ENCODE peak calls at places on chromosome 20, in seven cellular contexts. P is bronchial epithelial cell, T is uterus, Q is HFFc6, L is neural progenitor cell, D is astrocyte, B is cardiac muscle cell. N is an unnamed sample.

GRCh38 chr20:54212226-54212625 is 4.3 kb downstream of the PFDN4 start:
- DNase-seq in P (no peak), T (no peak), Q (peak; percentile 22), L (no peak), D (peak; percentile 83), B (peak; percentile 84), N (no peak)

GRCh38 chr20:20697325-20697845 is 15.1 kb downstream of the RALGAPA2 start:
- DNase-seq in P (no peak), T (no peak), Q (no peak), L (no peak), D (no peak), B (no peak), N (no peak)

GRCh38 chr20:17610566-17611289 is 40.9 kb downstream of the DSTN start:
- DNase-seq in P (no peak), T (no peak), Q (no peak), L (no peak), D (no peak), B (no peak), N (peak; percentile 69)

GRCh38 chr20:63009988-63010769 is 3.4 kb upstream of the BHLHE23 start:
- DNase-seq in P (peak; percentile 5), T (no peak), Q (no peak), L (no peak), D (peak; percentile 7), B (peak; percentile 13), N (no peak)

GRCh38 chr20:48008850-48009535 is 223.7 kb upstream of the SULF2 start:
- DNase-seq in P (no peak), T (no peak), Q (no peak), L (no peak), D (peak; percentile 58), B (peak; percentile 79), N (no peak)

GRCh38 chr20:10861619-10862018 is 187.8 kb upstream of the JAG1 start:
- DNase-seq in P (peak; percentile 78), T (no peak), Q (no peak), L (no peak), D (peak; percentile 66), B (no peak), N (no peak)

GRCh38 chr20:478010-478948 is 15.9 kb upstream of the TBC1D20 start:
- DNase-seq in P (no peak), T (no peak), Q (no peak), L (no peak), D (peak; percentile 46), B (peak; percentile 84), N (no peak)

GRCh38 chr20:32474967-32475819 is 109.9 kb downstream of the NOL4L start:
- DNase-seq in P (peak; percentile 65), T (peak; percentile 92), Q (peak; percentile 91), L (peak; percentile 70), D (peak; percentile 91), B (peak; percentile 100), N (peak; percentile 94)

GRCh38 chr20:35299780-35300179 is 7.6 kb upstream of the FAM83C start:
- DNase-seq in P (no peak), T (no peak), Q (no peak), L (no peak), D (no peak), B (no peak), N (peak; percentile 20)

GRCh38 chr20:59696476-59696875 is 92.1 kb downstream of the PHACTR3 start:
- DNase-seq in P (no peak), T (no peak), Q (no peak), L (no peak), D (no peak), B (no peak), N (no peak)

GRCh38 chr20:40669692-40670091 is 19.3 kb downstream of the MAFB start:
- DNase-seq in P (no peak), T (no peak), Q (no peak), L (no peak), D (no peak), B (no peak), N (no peak)

GRCh38 chr20:24389686-24390085 is 79.7 kb upstream of the SYNDIG1 start:
- DNase-seq in P (no peak), T (no peak), Q (no peak), L (no peak), D (no peak), B (no peak), N (no peak)

GRCh38 chr20:31607640-31608255 is 2.7 kb downstream of the ID1 start:
- DNase-seq in P (no peak), T (no peak), Q (peak; percentile 60), L (no peak), D (no peak), B (peak; percentile 37), N (no peak)

GRCh38 chr20:25221592-25222460 is 26.1 kb upstream of the PYGB start:
- DNase-seq in P (no peak), T (peak; percentile 22), Q (no peak), L (no peak), D (no peak), B (no peak), N (peak; percentile 64)

GRCh38 chr20:37992802-37993538 is 40.3 kb downstream of the TTI1 start:
- DNase-seq in P (peak; percentile 92), T (no peak), Q (peak; percentile 87), L (peak; percentile 47), D (peak; percentile 86), B (peak; percentile 73), N (no peak)

GRCh38 chr20:53828673-53829085 is 235.0 kb upstream of the ZNF217 start:
- DNase-seq in P (peak; percentile 87), T (peak; percentile 69), Q (peak; percentile 93), L (peak; percentile 26), D (peak; percentile 91), B (peak; percentile 91), N (peak; percentile 29)

GRCh38 chr20:53984354-53984753 is 86.0 kb downstream of the BCAS1 start:
- DNase-seq in P (no peak), T (peak; percentile 54), Q (no peak), L (no peak), D (peak; percentile 16), B (no peak), N (peak; percentile 29)

GRCh38 chr20:4014031-4014474 is 1.3 kb downstream of the RNF24 start:
- DNase-seq in P (peak; percentile 90), T (peak; percentile 55), Q (peak; percentile 85), L (peak; percentile 55), D (peak; percentile 70), B (peak; percentile 86), N (no peak)

GRCh38 chr20:6576721-6577120 is 190.8 kb upstream of the BMP2 start:
- DNase-seq in P (no peak), T (no peak), Q (no peak), L (no peak), D (peak; percentile 85), B (peak; percentile 90), N (no peak)

GRCh38 chr20:37299718-37300529 is 10.5 kb downstream of the MANBAL start:
- DNase-seq in P (no peak), T (no peak), Q (peak; percentile 34), L (no peak), D (peak; percentile 65), B (peak; percentile 62), N (no peak)

GRCh38 chr20:4102381-4102780 is 87.0 kb upstream of the RNF24 start:
- DNase-seq in P (peak; percentile 76), T (no peak), Q (peak; percentile 39), L (no peak), D (peak; percentile 64), B (no peak), N (no peak)

GRCh38 chr20:38844963-38845362 is 39.5 kb downstream of the PPP1R16B start:
- DNase-seq in P (no peak), T (no peak), Q (no peak), L (no peak), D (no peak), B (no peak), N (no peak)

GRCh38 chr20:43119720-43120119 is 70.0 kb downstream of the PTPRT start:
- DNase-seq in P (no peak), T (no peak), Q (no peak), L (no peak), D (no peak), B (no peak), N (no peak)

GRCh38 chr20:37801921-37802320 is 101.0 kb upstream of the VSTM2L start:
- DNase-seq in P (peak; percentile 36), T (no peak), Q (no peak), L (no peak), D (no peak), B (peak; percentile 53), N (no peak)

GRCh38 chr20:4040283-4041179 is 25.2 kb upstream of the RNF24 start:
- DNase-seq in P (no peak), T (no peak), Q (no peak), L (no peak), D (no peak), B (peak; percentile 65), N (no peak)

GRCh38 chr20:47730744-47731143 is 54.5 kb downstream of the SULF2 start:
- DNase-seq in P (peak; percentile 12), T (no peak), Q (no peak), L (no peak), D (no peak), B (no peak), N (no peak)

GRCh38 chr20:38499366-38499765 is 26.7 kb downstream of the RALGAPB start:
- DNase-seq in P (no peak), T (no peak), Q (no peak), L (no peak), D (no peak), B (no peak), N (no peak)

GRCh38 chr20:50552979-50553378 is 42.8 kb downstream of the PTPN1 start:
- DNase-seq in P (no peak), T (no peak), Q (no peak), L (no peak), D (no peak), B (no peak), N (no peak)
- TF ChIP-seq CTCF in P (no peak), T (no peak), Q (no peak), L (no peak), D (no peak), B (no peak), N (no peak)

DNA sequence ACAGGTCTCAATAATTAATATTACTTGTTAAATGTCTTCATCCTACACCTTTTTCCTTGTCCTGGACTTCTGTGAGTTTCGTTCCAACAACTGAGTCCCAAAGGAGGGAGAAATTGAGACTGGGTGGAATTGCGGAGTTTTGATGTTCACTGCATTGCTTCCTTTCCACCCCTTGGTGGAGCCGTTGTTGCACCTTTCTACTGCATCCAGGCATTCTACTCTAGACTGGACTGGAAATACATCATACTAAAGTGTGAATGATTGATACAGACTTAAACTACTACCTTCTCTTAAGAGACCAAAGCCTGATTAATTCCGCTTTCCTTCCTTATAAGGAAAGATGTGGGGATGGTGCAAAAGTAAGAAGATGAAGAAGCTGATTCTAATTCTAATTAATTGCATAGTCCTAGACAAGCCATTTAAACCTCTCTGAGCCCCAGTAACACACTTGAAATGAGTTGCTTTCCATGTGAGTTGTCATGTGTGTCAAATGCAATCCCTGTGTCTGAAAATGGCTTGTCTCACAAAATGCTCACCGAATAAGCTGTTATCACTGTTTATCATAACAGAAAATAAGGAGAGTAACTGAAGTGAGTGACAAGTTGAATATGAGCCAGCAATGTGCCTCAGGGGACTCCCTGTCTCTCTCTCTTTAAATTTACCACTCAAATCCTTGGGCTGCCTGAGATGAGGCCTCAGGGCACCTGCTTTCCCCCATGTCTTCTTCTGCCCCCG is 338.3 kb upstream of the CHD6 start:
- DNase-seq in P (peak; percentile 1), T (no peak), Q (no peak), L (peak; percentile 44), D (no peak), B (peak; percentile 23), N (no peak)
- TF ChIP-seq CTCF in P (no peak), T (peak; percentile 20), Q (peak; percentile 20), L (peak; percentile 79), D (peak; percentile 23), B (peak; percentile 43), N (no peak)

GRCh38 chr20:58621906-58622548 is 29.1 kb upstream of the STX16 start:
- DNase-seq in P (no peak), T (no peak), Q (no peak), L (no peak), D (no peak), B (no peak), N (no peak)
- TF ChIP-seq CTCF in P (peak; percentile 19), T (no peak), Q (peak; percentile 59), L (no peak), D (peak; percentile 13), B (peak; percentile 30), N (no peak)

GRCh38 chr20:15703171-15703911 is 869.9 kb downstream of the KIF16B start:
- DNase-seq in P (peak; percentile 98), T (no peak), Q (peak; percentile 63), L (no peak), D (peak; percentile 53), B (no peak), N (no peak)
- TF ChIP-seq CTCF in P (no peak), T (no peak), Q (no peak), L (no peak), D (no peak), B (no peak), N (no peak)

N was measured in heart left ventricle.